ENCODE peak calls at places on chromosomes 16 and 17, in five cellular contexts. One of them, this sample, is unnamed.

GRCh38 chr16:72027669-72028378 is 19.3 kb downstream of the DHODH start:
- DNase-seq in endothelial cell of umbilical vein: no peak
- DNase-seq in GM12892: no peak
- DNase-seq in esophagus muscularis mucosa: no peak
- DNase-seq in stomach: no peak
- DNase-seq in this sample: no peak

GRCh38 chr16:10657925-10658324 is 36.8 kb downstream of the TEKT5 start:
- DNase-seq in GM12892: no peak
- DNase-seq in endothelial cell of umbilical vein: no peak
- DNase-seq in esophagus muscularis mucosa: no peak
- DNase-seq in stomach: no peak
- DNase-seq in this sample: no peak

GRCh38 chr16:85159226-85159980 is 47.1 kb upstream of the CIBAR2 start:
- DNase-seq in endothelial cell of umbilical vein: no peak
- DNase-seq in GM12892: no peak
- DNase-seq in stomach: no peak
- DNase-seq in esophagus muscularis mucosa: no peak
- DNase-seq in this sample: no peak

GRCh38 chr17:65556014-65556909 is 5.2 kb downstream of the AXIN2 start:
- DNase-seq in endothelial cell of umbilical vein: peak
- DNase-seq in GM12892: peak
- DNase-seq in stomach: peak
- DNase-seq in esophagus muscularis mucosa: peak
- DNase-seq in this sample: peak

GRCh38 chr16:68676113-68676860 is 31.2 kb downstream of the CDH3 start:
- DNase-seq in endothelial cell of umbilical vein: no peak
- DNase-seq in GM12892: no peak
- DNase-seq in esophagus muscularis mucosa: no peak
- DNase-seq in stomach: no peak
- DNase-seq in this sample: no peak

GRCh38 chr16:79845734-79846135 is 245.2 kb upstream of the MAF start:
- DNase-seq in endothelial cell of umbilical vein: no peak
- DNase-seq in stomach: no peak
- DNase-seq in esophagus muscularis mucosa: no peak
- DNase-seq in GM12892: no peak
- DNase-seq in this sample: no peak

GRCh38 chr16:73092236-73092781 is 44.4 kb upstream of the ZFHX3 start:
- DNase-seq in GM12892: no peak
- DNase-seq in endothelial cell of umbilical vein: peak
- DNase-seq in stomach: no peak
- DNase-seq in esophagus muscularis mucosa: no peak
- DNase-seq in this sample: no peak

GRCh38 chr16:30889721-30890120 is 4.2 kb downstream of the BCL7C start:
- DNase-seq in stomach: no peak
- DNase-seq in GM12892: no peak
- DNase-seq in endothelial cell of umbilical vein: no peak
- DNase-seq in esophagus muscularis mucosa: no peak
- DNase-seq in this sample: no peak

GRCh38 chr17:15393414-15393813 is 52.0 kb upstream of the TEKT3 start:
- DNase-seq in stomach: no peak
- DNase-seq in esophagus muscularis mucosa: no peak
- DNase-seq in GM12892: no peak
- DNase-seq in endothelial cell of umbilical vein: no peak
- DNase-seq in this sample: no peak

GRCh38 chr17:44397479-44398440 is 8.3 kb upstream of the ITGA2B start:
- DNase-seq in GM12892: no peak
- DNase-seq in stomach: no peak
- DNase-seq in endothelial cell of umbilical vein: no peak
- DNase-seq in esophagus muscularis mucosa: no peak
- DNase-seq in this sample: no peak

GRCh38 chr17:57507828-57508227 is 237.3 kb downstream of the CCDC182 start:
- DNase-seq in stomach: no peak
- DNase-seq in esophagus muscularis mucosa: no peak
- DNase-seq in endothelial cell of umbilical vein: no peak
- DNase-seq in GM12892: no peak
- DNase-seq in this sample: no peak

GRCh38 chr17:79001190-79002020 is 8.2 kb downstream of the CANT1 start:
- DNase-seq in stomach: no peak
- DNase-seq in esophagus muscularis mucosa: no peak
- DNase-seq in GM12892: no peak
- DNase-seq in endothelial cell of umbilical vein: no peak
- DNase-seq in this sample: no peak

GRCh38 chr16:88505405-88506082 is 52.5 kb downstream of the ZFPM1 start:
- DNase-seq in esophagus muscularis mucosa: no peak
- DNase-seq in stomach: peak
- DNase-seq in GM12892: peak
- DNase-seq in endothelial cell of umbilical vein: no peak
- DNase-seq in this sample: peak

GRCh38 chr17:78412403-78412802 is 34.0 kb downstream of the PGS1 start:
- DNase-seq in esophagus muscularis mucosa: no peak
- DNase-seq in stomach: no peak
- DNase-seq in endothelial cell of umbilical vein: no peak
- DNase-seq in GM12892: no peak
- DNase-seq in this sample: no peak

GRCh38 chr16:56871172-56871593 is 6.2 kb downstream of the SLC12A3 start:
- DNase-seq in stomach: peak
- DNase-seq in esophagus muscularis mucosa: no peak
- DNase-seq in endothelial cell of umbilical vein: no peak
- DNase-seq in GM12892: no peak
- DNase-seq in this sample: no peak

GRCh38 chr16:65012357-65012756 is 109.5 kb downstream of the CDH11 start:
- DNase-seq in GM12892: no peak
- DNase-seq in endothelial cell of umbilical vein: peak
- DNase-seq in esophagus muscularis mucosa: no peak
- DNase-seq in stomach: no peak
- DNase-seq in this sample: no peak

GRCh38 chr16:27819356-27819755 is 244.2 kb downstream of the GSG1L start:
- DNase-seq in endothelial cell of umbilical vein: no peak
- DNase-seq in GM12892: no peak
- DNase-seq in esophagus muscularis mucosa: no peak
- DNase-seq in stomach: no peak
- DNase-seq in this sample: no peak

GRCh38 chr17:45782889-45783592 is 1.1 kb upstream of the CRHR1 start:
- DNase-seq in stomach: no peak
- DNase-seq in esophagus muscularis mucosa: no peak
- DNase-seq in GM12892: no peak
- DNase-seq in endothelial cell of umbilical vein: peak
- DNase-seq in this sample: peak

GRCh38 chr17:49277638-49278037 is 47.1 kb upstream of the PHOSPHO1 start:
- DNase-seq in GM12892: no peak
- DNase-seq in esophagus muscularis mucosa: no peak
- DNase-seq in stomach: no peak
- DNase-seq in endothelial cell of umbilical vein: no peak
- DNase-seq in this sample: no peak

GRCh38 chr16:10828851-10829331 is 10.3 kb upstream of the TVP23A start:
- DNase-seq in esophagus muscularis mucosa: peak
- DNase-seq in stomach: peak
- DNase-seq in GM12892: no peak
- DNase-seq in endothelial cell of umbilical vein: peak
- DNase-seq in this sample: no peak

GRCh38 chr17:10328971-10329923 is 43.6 kb downstream of the MYH13 start:
- DNase-seq in endothelial cell of umbilical vein: no peak
- DNase-seq in esophagus muscularis mucosa: no peak
- DNase-seq in GM12892: no peak
- DNase-seq in stomach: no peak
- DNase-seq in this sample: no peak

DNA sequence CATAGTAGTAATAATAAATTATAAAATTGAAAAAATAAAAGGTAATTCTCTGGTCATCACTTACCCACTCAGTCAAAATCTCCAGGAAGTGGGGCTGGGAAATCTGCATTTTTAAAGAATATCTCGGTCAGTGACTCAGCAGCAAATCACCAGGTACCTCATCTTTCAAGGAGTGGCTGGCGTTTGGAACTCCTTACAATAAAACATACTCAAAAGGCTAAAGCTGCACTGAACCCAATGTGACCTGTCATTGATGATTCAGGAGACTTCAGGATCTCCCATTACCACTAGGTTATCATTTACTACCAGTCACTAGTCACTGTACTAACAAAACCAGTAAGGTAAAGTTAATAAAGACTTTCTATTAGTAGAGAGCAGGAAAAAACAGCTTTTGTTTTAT is 21.5 kb upstream of the RFFL start:
- DNase-seq in stomach: no peak
- DNase-seq in esophagus muscularis mucosa: no peak
- DNase-seq in endothelial cell of umbilical vein: peak
- DNase-seq in GM12892: no peak
- DNase-seq in this sample: no peak
- TF ChIP-seq POLR2AphosphoS5 in stomach: no peak
- TF ChIP-seq POLR2AphosphoS5 in esophagus muscularis mucosa: no peak
- TF ChIP-seq POLR2AphosphoS5 in endothelial cell of umbilical vein: no peak
- TF ChIP-seq POLR2AphosphoS5 in GM12892: no peak
- TF ChIP-seq POLR2AphosphoS5 in this sample: no peak

GRCh38 chr16:81140930-81141780 is 45.0 kb upstream of the GCSH start:
- DNase-seq in stomach: no peak
- DNase-seq in endothelial cell of umbilical vein: no peak
- DNase-seq in esophagus muscularis mucosa: no peak
- DNase-seq in GM12892: no peak
- DNase-seq in this sample: no peak

GRCh38 chr16:81142864-81143263 is 46.7 kb upstream of the GCSH start:
- DNase-seq in endothelial cell of umbilical vein: no peak
- DNase-seq in esophagus muscularis mucosa: no peak
- DNase-seq in stomach: no peak
- DNase-seq in GM12892: no peak
- DNase-seq in this sample: no peak

GRCh38 chr16:81136331-81137011 is 40.3 kb upstream of the GCSH start:
- DNase-seq in esophagus muscularis mucosa: no peak
- DNase-seq in GM12892: no peak
- DNase-seq in endothelial cell of umbilical vein: no peak
- DNase-seq in stomach: no peak
- DNase-seq in this sample: no peak

GRCh38 chr16:81137754-81138153 is 41.6 kb upstream of the GCSH start:
- DNase-seq in stomach: no peak
- DNase-seq in endothelial cell of umbilical vein: no peak
- DNase-seq in esophagus muscularis mucosa: no peak
- DNase-seq in GM12892: no peak
- DNase-seq in this sample: no peak

DNA sequence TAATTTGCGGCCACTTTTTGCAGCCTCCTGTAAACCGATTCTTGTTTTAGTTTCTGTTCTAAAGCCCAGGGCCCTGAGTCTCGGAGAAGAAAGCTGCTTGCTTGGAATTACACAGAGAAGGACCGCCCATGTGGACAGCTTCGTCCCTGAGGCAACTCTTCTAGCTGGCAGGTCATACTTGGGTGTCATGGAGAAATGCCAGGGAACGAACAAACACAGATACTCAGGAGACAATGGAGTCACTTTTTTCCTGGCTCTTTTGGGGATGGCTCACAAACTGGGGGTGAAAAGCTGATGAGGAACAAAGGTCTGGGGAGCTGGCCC is 40.8 kb upstream of the GCSH start:
- DNase-seq in esophagus muscularis mucosa: no peak
- DNase-seq in GM12892: no peak
- DNase-seq in endothelial cell of umbilical vein: no peak
- DNase-seq in stomach: no peak
- DNase-seq in this sample: no peak
- TF ChIP-seq POLR2AphosphoS5 in esophagus muscularis mucosa: no peak
- TF ChIP-seq POLR2AphosphoS5 in GM12892: no peak
- TF ChIP-seq POLR2AphosphoS5 in endothelial cell of umbilical vein: no peak
- TF ChIP-seq POLR2AphosphoS5 in stomach: no peak
- TF ChIP-seq POLR2AphosphoS5 in this sample: no peak

GRCh38 chr17:2337152-2337810 is at the start of gene SGSM2:
- DNase-seq in endothelial cell of umbilical vein: peak
- DNase-seq in stomach: peak
- DNase-seq in GM12892: peak
- DNase-seq in esophagus muscularis mucosa: no peak
- DNase-seq in this sample: peak
- TF ChIP-seq POLR2AphosphoS5 in endothelial cell of umbilical vein: no peak
- TF ChIP-seq POLR2AphosphoS5 in stomach: no peak
- TF ChIP-seq POLR2AphosphoS5 in GM12892: no peak
- TF ChIP-seq POLR2AphosphoS5 in esophagus muscularis mucosa: no peak
- TF ChIP-seq POLR2AphosphoS5 in this sample: no peak

DNA sequence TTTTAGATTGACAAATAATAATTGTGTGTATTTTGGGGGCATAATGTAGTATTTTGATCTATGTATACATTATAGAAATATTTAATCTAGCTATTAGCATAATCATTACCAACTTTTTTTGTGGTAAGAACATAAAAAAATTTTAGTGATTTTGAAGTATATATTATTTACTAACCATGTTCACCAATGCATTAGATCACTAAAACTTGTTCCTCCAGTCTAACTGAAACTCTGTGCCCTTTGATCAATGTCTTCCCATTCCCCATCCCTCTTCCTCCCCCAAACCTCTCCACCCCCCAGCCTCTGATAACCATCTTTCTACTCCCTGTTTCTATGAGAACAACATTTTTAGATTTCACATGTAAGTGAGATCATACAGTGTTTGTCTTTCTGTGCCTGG is 8.5 kb downstream of the EFCAB13 start:
- DNase-seq in GM12892: no peak
- DNase-seq in stomach: no peak
- DNase-seq in endothelial cell of umbilical vein: no peak
- DNase-seq in esophagus muscularis mucosa: no peak
- DNase-seq in this sample: no peak
- TF ChIP-seq POLR2AphosphoS5 in GM12892: no peak
- TF ChIP-seq POLR2AphosphoS5 in stomach: no peak
- TF ChIP-seq POLR2AphosphoS5 in endothelial cell of umbilical vein: no peak
- TF ChIP-seq POLR2AphosphoS5 in esophagus muscularis mucosa: no peak
- TF ChIP-seq POLR2AphosphoS5 in this sample: no peak

GRCh38 chr17:75754378-75755204 is 10.4 kb downstream of the GALK1 start:
- DNase-seq in GM12892: no peak
- DNase-seq in esophagus muscularis mucosa: no peak
- DNase-seq in stomach: no peak
- DNase-seq in endothelial cell of umbilical vein: no peak
- DNase-seq in this sample: no peak
- TF ChIP-seq POLR2AphosphoS5 in GM12892: no peak
- TF ChIP-seq POLR2AphosphoS5 in esophagus muscularis mucosa: peak
- TF ChIP-seq POLR2AphosphoS5 in stomach: no peak
- TF ChIP-seq POLR2AphosphoS5 in endothelial cell of umbilical vein: no peak
- TF ChIP-seq POLR2AphosphoS5 in this sample: no peak